ENCODE peak calls at places on chromosome 12, in six cellular contexts. One of them, this sample, is unnamed.

GRCh38 chr12:12592930-12593329 is 18.7 kb upstream of the CREBL2 start:
- DNase-seq in NCI-H146: no peak
- DNase-seq in DMS153: no peak
- DNase-seq in coronary artery: no peak
- DNase-seq in stimulated activated CD4-positive, alpha-beta T cell treated with anti-CD3 and anti-CD28 coated beads, TNF-alpha, amount 100 ng/mL, for 1 hour: no peak
- DNase-seq in T-helper 17 cell: no peak
- DNase-seq in this sample: peak

GRCh38 chr12:27606986-27607385 is 83.0 kb downstream of the PPFIBP1 start:
- DNase-seq in stimulated activated CD4-positive, alpha-beta T cell treated with anti-CD3 and anti-CD28 coated beads, TNF-alpha, amount 100 ng/mL, for 1 hour: no peak
- DNase-seq in coronary artery: no peak
- DNase-seq in DMS153: no peak
- DNase-seq in NCI-H146: no peak
- DNase-seq in T-helper 17 cell: no peak
- DNase-seq in this sample: no peak

GRCh38 chr12:48973992-48974673 is 2.6 kb upstream of the WNT10B start:
- DNase-seq in stimulated activated CD4-positive, alpha-beta T cell treated with anti-CD3 and anti-CD28 coated beads, TNF-alpha, amount 100 ng/mL, for 1 hour: no peak
- DNase-seq in coronary artery: no peak
- DNase-seq in DMS153: no peak
- DNase-seq in NCI-H146: peak
- DNase-seq in T-helper 17 cell: no peak
- DNase-seq in this sample: no peak

GRCh38 chr12:27653661-27654060 is 42.6 kb upstream of the REP15 start:
- DNase-seq in stimulated activated CD4-positive, alpha-beta T cell treated with anti-CD3 and anti-CD28 coated beads, TNF-alpha, amount 100 ng/mL, for 1 hour: no peak
- DNase-seq in NCI-H146: no peak
- DNase-seq in DMS153: no peak
- DNase-seq in T-helper 17 cell: no peak
- DNase-seq in coronary artery: no peak
- DNase-seq in this sample: no peak

GRCh38 chr12:46442723-46443122 is 70.2 kb upstream of the SLC38A2 start:
- DNase-seq in stimulated activated CD4-positive, alpha-beta T cell treated with anti-CD3 and anti-CD28 coated beads, TNF-alpha, amount 100 ng/mL, for 1 hour: no peak
- DNase-seq in NCI-H146: no peak
- DNase-seq in DMS153: no peak
- DNase-seq in T-helper 17 cell: no peak
- DNase-seq in coronary artery: no peak
- DNase-seq in this sample: no peak

GRCh38 chr12:6122211-6122610 is 2.3 kb downstream of the VWF start:
- DNase-seq in T-helper 17 cell: no peak
- DNase-seq in NCI-H146: no peak
- DNase-seq in DMS153: no peak
- DNase-seq in stimulated activated CD4-positive, alpha-beta T cell treated with anti-CD3 and anti-CD28 coated beads, TNF-alpha, amount 100 ng/mL, for 1 hour: no peak
- DNase-seq in coronary artery: no peak
- DNase-seq in this sample: no peak

GRCh38 chr12:23891115-23891514 is 58.4 kb downstream of the SOX5 start:
- DNase-seq in stimulated activated CD4-positive, alpha-beta T cell treated with anti-CD3 and anti-CD28 coated beads, TNF-alpha, amount 100 ng/mL, for 1 hour: no peak
- DNase-seq in coronary artery: no peak
- DNase-seq in T-helper 17 cell: no peak
- DNase-seq in DMS153: no peak
- DNase-seq in NCI-H146: no peak
- DNase-seq in this sample: no peak

GRCh38 chr12:64169999-64170398 is 52.1 kb downstream of the KICS2 start:
- DNase-seq in stimulated activated CD4-positive, alpha-beta T cell treated with anti-CD3 and anti-CD28 coated beads, TNF-alpha, amount 100 ng/mL, for 1 hour: no peak
- DNase-seq in coronary artery: no peak
- DNase-seq in DMS153: peak
- DNase-seq in T-helper 17 cell: no peak
- DNase-seq in NCI-H146: peak
- DNase-seq in this sample: no peak

GRCh38 chr12:92144631-92145480 is 790 bp downstream of the BTG1 start:
- DNase-seq in T-helper 17 cell: peak
- DNase-seq in coronary artery: peak
- DNase-seq in NCI-H146: peak
- DNase-seq in DMS153: peak
- DNase-seq in stimulated activated CD4-positive, alpha-beta T cell treated with anti-CD3 and anti-CD28 coated beads, TNF-alpha, amount 100 ng/mL, for 1 hour: peak
- DNase-seq in this sample: no peak

GRCh38 chr12:19576421-19576925 is 137.2 kb downstream of the AEBP2 start:
- DNase-seq in T-helper 17 cell: no peak
- DNase-seq in stimulated activated CD4-positive, alpha-beta T cell treated with anti-CD3 and anti-CD28 coated beads, TNF-alpha, amount 100 ng/mL, for 1 hour: no peak
- DNase-seq in coronary artery: no peak
- DNase-seq in DMS153: no peak
- DNase-seq in NCI-H146: no peak
- DNase-seq in this sample: no peak

GRCh38 chr12:8687846-8688601 is 9.8 kb upstream of the RIMKLB start:
- DNase-seq in DMS153: peak
- DNase-seq in coronary artery: peak
- DNase-seq in NCI-H146: peak
- DNase-seq in T-helper 17 cell: no peak
- DNase-seq in stimulated activated CD4-positive, alpha-beta T cell treated with anti-CD3 and anti-CD28 coated beads, TNF-alpha, amount 100 ng/mL, for 1 hour: no peak
- DNase-seq in this sample: peak